ENCODE peak calls at places on chromosomes 16 and 17, in five cellular contexts. One of them, this sample, is unnamed.
A peak's percentile ranks its signal among the peaks of the same experiment; 100 is the strongest.

GRCh38 chr16:29898786-29899515 is 399 bp downstream of the SEZ6L2 start:
- DNase-seq in fibroblast of lung: no peak
- DNase-seq in dorsolateral prefrontal cortex: no peak
- DNase-seq in OCI-LY7: no peak
- DNase-seq in lower leg skin: no peak
- DNase-seq in this sample: no peak

GRCh38 chr16:8946544-8946943 is 17.2 kb downstream of the USP7 start:
- DNase-seq in dorsolateral prefrontal cortex: peak; percentile 32
- DNase-seq in OCI-LY7: peak; percentile 44
- DNase-seq in lower leg skin: no peak
- DNase-seq in fibroblast of lung: no peak
- DNase-seq in this sample: no peak

GRCh38 chr16:57533618-57534336 is 2.6 kb downstream of the CCDC102A start:
- DNase-seq in dorsolateral prefrontal cortex: no peak
- DNase-seq in fibroblast of lung: no peak
- DNase-seq in OCI-LY7: no peak
- DNase-seq in lower leg skin: peak; percentile 37
- DNase-seq in this sample: peak; percentile 74

GRCh38 chr16:71337631-71338030 is 20.9 kb upstream of the CALB2 start:
- DNase-seq in lower leg skin: no peak
- DNase-seq in OCI-LY7: no peak
- DNase-seq in fibroblast of lung: no peak
- DNase-seq in dorsolateral prefrontal cortex: no peak
- DNase-seq in this sample: no peak

GRCh38 chr17:21098934-21099687 is 27.7 kb upstream of the DHRS7B start:
- DNase-seq in fibroblast of lung: peak; percentile 70
- DNase-seq in lower leg skin: peak; percentile 40
- DNase-seq in dorsolateral prefrontal cortex: peak; percentile 62
- DNase-seq in OCI-LY7: peak; percentile 97
- DNase-seq in this sample: no peak

GRCh38 chr16:72399811-72400210 is 227.9 kb upstream of the PMFBP1 start:
- DNase-seq in lower leg skin: no peak
- DNase-seq in OCI-LY7: no peak
- DNase-seq in fibroblast of lung: no peak
- DNase-seq in dorsolateral prefrontal cortex: no peak
- DNase-seq in this sample: no peak

GRCh38 chr16:24800586-24800985 is 45.2 kb upstream of the SLC5A11 start:
- DNase-seq in fibroblast of lung: peak; percentile 33
- DNase-seq in OCI-LY7: no peak
- DNase-seq in dorsolateral prefrontal cortex: no peak
- DNase-seq in lower leg skin: no peak
- DNase-seq in this sample: no peak

GRCh38 chr16:86303787-86304685 is 206.3 kb upstream of the FOXF1 start:
- DNase-seq in dorsolateral prefrontal cortex: no peak
- DNase-seq in OCI-LY7: no peak
- DNase-seq in lower leg skin: no peak
- DNase-seq in fibroblast of lung: no peak
- DNase-seq in this sample: no peak

GRCh38 chr17:75341784-75342183 is 52.6 kb upstream of the SLC25A19 start:
- DNase-seq in OCI-LY7: no peak
- DNase-seq in fibroblast of lung: no peak
- DNase-seq in dorsolateral prefrontal cortex: no peak
- DNase-seq in lower leg skin: no peak
- DNase-seq in this sample: no peak

GRCh38 chr17:57915532-57915931 is 39.7 kb downstream of the CUEDC1 start:
- DNase-seq in OCI-LY7: no peak
- DNase-seq in lower leg skin: no peak
- DNase-seq in dorsolateral prefrontal cortex: no peak
- DNase-seq in fibroblast of lung: no peak
- DNase-seq in this sample: no peak

GRCh38 chr16:67249762-67250327 is 1.1 kb downstream of the SLC9A5 start:
- DNase-seq in fibroblast of lung: peak; percentile 31
- DNase-seq in dorsolateral prefrontal cortex: no peak
- DNase-seq in OCI-LY7: no peak
- DNase-seq in lower leg skin: no peak
- DNase-seq in this sample: no peak

GRCh38 chr17:57913576-57914273 is 41.5 kb downstream of the CUEDC1 start:
- DNase-seq in dorsolateral prefrontal cortex: no peak
- DNase-seq in OCI-LY7: no peak
- DNase-seq in lower leg skin: no peak
- DNase-seq in fibroblast of lung: no peak
- DNase-seq in this sample: no peak

GRCh38 chr17:81339502-81340296 is 44.6 kb upstream of the SLC38A10 start:
- DNase-seq in fibroblast of lung: no peak
- DNase-seq in OCI-LY7: no peak
- DNase-seq in lower leg skin: no peak
- DNase-seq in dorsolateral prefrontal cortex: no peak
- DNase-seq in this sample: no peak

GRCh38 chr16:11136600-11136999 is 119.4 kb downstream of the SOCS1 start:
- DNase-seq in OCI-LY7: no peak
- DNase-seq in dorsolateral prefrontal cortex: no peak
- DNase-seq in fibroblast of lung: peak; percentile 38
- DNase-seq in lower leg skin: no peak
- DNase-seq in this sample: no peak

GRCh38 chr17:35373532-35373983 is at the start of gene SLFN11:
- DNase-seq in OCI-LY7: no peak
- DNase-seq in fibroblast of lung: peak; percentile 78
- DNase-seq in lower leg skin: peak; percentile 86
- DNase-seq in dorsolateral prefrontal cortex: peak; percentile 34
- DNase-seq in this sample: peak; percentile 92

GRCh38 chr17:66526827-66527226 is 224.4 kb downstream of the PRKCA start:
- DNase-seq in OCI-LY7: no peak
- DNase-seq in dorsolateral prefrontal cortex: peak; percentile 26
- DNase-seq in lower leg skin: no peak
- DNase-seq in fibroblast of lung: no peak
- DNase-seq in this sample: no peak

GRCh38 chr17:59361386-59361785 is 29.9 kb downstream of the YPEL2 start:
- DNase-seq in fibroblast of lung: peak; percentile 96
- DNase-seq in dorsolateral prefrontal cortex: no peak
- DNase-seq in OCI-LY7: no peak
- DNase-seq in lower leg skin: no peak
- DNase-seq in this sample: no peak

GRCh38 chr17:37541880-37542675 is 52.4 kb downstream of the DUSP14 start:
- DNase-seq in dorsolateral prefrontal cortex: no peak
- DNase-seq in fibroblast of lung: peak; percentile 56
- DNase-seq in OCI-LY7: no peak
- DNase-seq in lower leg skin: no peak
- DNase-seq in this sample: no peak

GRCh38 chr16:57826706-57827625 is 24.7 kb upstream of the KIFC3 start:
- DNase-seq in OCI-LY7: no peak
- DNase-seq in dorsolateral prefrontal cortex: no peak
- DNase-seq in lower leg skin: no peak
- DNase-seq in fibroblast of lung: peak; percentile 51
- DNase-seq in this sample: no peak

GRCh38 chr17:59853168-59853918 is 39.4 kb downstream of the TUBD1 start:
- DNase-seq in lower leg skin: no peak
- DNase-seq in fibroblast of lung: peak; percentile 96
- DNase-seq in OCI-LY7: peak; percentile 95
- DNase-seq in dorsolateral prefrontal cortex: no peak
- DNase-seq in this sample: no peak

GRCh38 chr16:54282202-54282922 is 4.2 kb downstream of the IRX3 start:
- DNase-seq in lower leg skin: no peak
- DNase-seq in dorsolateral prefrontal cortex: no peak
- DNase-seq in OCI-LY7: no peak
- DNase-seq in fibroblast of lung: peak; percentile 13
- DNase-seq in this sample: no peak

GRCh38 chr16:20399185-20399584 is 5.4 kb downstream of the PDILT start:
- DNase-seq in lower leg skin: no peak
- DNase-seq in fibroblast of lung: no peak
- DNase-seq in dorsolateral prefrontal cortex: no peak
- DNase-seq in OCI-LY7: no peak
- DNase-seq in this sample: no peak

GRCh38 chr16:86107190-86107589 is 208.2 kb downstream of the IRF8 start:
- DNase-seq in dorsolateral prefrontal cortex: no peak
- DNase-seq in OCI-LY7: no peak
- DNase-seq in fibroblast of lung: no peak
- DNase-seq in lower leg skin: no peak
- DNase-seq in this sample: no peak

GRCh38 chr17:40516581-40517285 is 15.3 kb upstream of the TNS4 start:
- DNase-seq in dorsolateral prefrontal cortex: no peak
- DNase-seq in lower leg skin: no peak
- DNase-seq in fibroblast of lung: peak; percentile 68
- DNase-seq in OCI-LY7: peak; percentile 90
- DNase-seq in this sample: peak; percentile 64

GRCh38 chr16:22357635-22357971 is 16.8 kb downstream of the CDR2 start:
- DNase-seq in OCI-LY7: peak; percentile 48
- DNase-seq in dorsolateral prefrontal cortex: no peak
- DNase-seq in fibroblast of lung: peak; percentile 15
- DNase-seq in lower leg skin: no peak
- DNase-seq in this sample: no peak

GRCh38 chr17:73498176-73498575 is 146.1 kb downstream of the SDK2 start:
- DNase-seq in OCI-LY7: no peak
- DNase-seq in fibroblast of lung: no peak
- DNase-seq in lower leg skin: no peak
- DNase-seq in dorsolateral prefrontal cortex: no peak
- DNase-seq in this sample: no peak

GRCh38 chr17:17236295-17237025 is 508 bp downstream of the FLCN start:
- DNase-seq in lower leg skin: no peak
- DNase-seq in fibroblast of lung: peak; percentile 47
- DNase-seq in dorsolateral prefrontal cortex: no peak
- DNase-seq in OCI-LY7: no peak
- DNase-seq in this sample: no peak

GRCh38 chr17:29241015-29241963 is 5.4 kb upstream of the CRYBA1 start:
- DNase-seq in lower leg skin: no peak
- DNase-seq in fibroblast of lung: peak; percentile 98
- DNase-seq in OCI-LY7: peak; percentile 34
- DNase-seq in dorsolateral prefrontal cortex: peak; percentile 54
- DNase-seq in this sample: no peak

GRCh38 chr17:77756846-77757610 is 201.5 kb upstream of the TNRC6C start:
- DNase-seq in dorsolateral prefrontal cortex: no peak
- DNase-seq in OCI-LY7: no peak
- DNase-seq in lower leg skin: no peak
- DNase-seq in fibroblast of lung: no peak
- DNase-seq in this sample: no peak

GRCh38 chr16:75216127-75216526 is 2.7 kb upstream of the CTRB1 start:
- DNase-seq in lower leg skin: no peak
- DNase-seq in OCI-LY7: no peak
- DNase-seq in dorsolateral prefrontal cortex: no peak
- DNase-seq in fibroblast of lung: peak; percentile 50
- DNase-seq in this sample: no peak

GRCh38 chr16:11521019-11521418 is 65.7 kb downstream of the LITAF start:
- DNase-seq in OCI-LY7: no peak
- DNase-seq in lower leg skin: no peak
- DNase-seq in fibroblast of lung: no peak
- DNase-seq in dorsolateral prefrontal cortex: no peak
- DNase-seq in this sample: no peak

GRCh38 chr16:10485698-10486382 is 94.6 kb downstream of the EMP2 start:
- DNase-seq in dorsolateral prefrontal cortex: no peak
- DNase-seq in fibroblast of lung: no peak
- DNase-seq in OCI-LY7: peak; percentile 13
- DNase-seq in lower leg skin: no peak
- DNase-seq in this sample: no peak

GRCh38 chr17:77371888-77372443 is 231.2 kb downstream of the SEC14L1 start:
- DNase-seq in dorsolateral prefrontal cortex: no peak
- DNase-seq in lower leg skin: no peak
- DNase-seq in OCI-LY7: no peak
- DNase-seq in fibroblast of lung: no peak
- DNase-seq in this sample: no peak

DNA sequence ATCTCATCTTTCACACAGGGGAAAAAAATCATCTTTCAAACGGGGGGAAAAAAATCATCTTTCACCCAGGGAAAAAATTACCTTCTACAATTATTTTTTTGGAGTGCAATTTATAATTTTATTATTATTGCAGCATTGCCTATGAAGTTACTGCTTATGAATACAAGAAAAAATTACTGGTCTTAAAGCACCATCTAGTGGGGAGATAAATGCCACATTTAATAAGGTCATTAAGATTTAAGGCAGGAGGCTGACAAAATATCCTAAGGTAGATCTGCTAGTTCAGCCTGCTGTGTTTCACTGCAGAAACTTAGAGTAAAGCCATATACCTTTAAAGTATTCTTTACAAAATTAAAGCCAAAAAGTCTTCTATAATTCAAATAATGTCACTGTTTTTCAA is 13.7 kb downstream of the SHCBP1 start:
- DNase-seq in fibroblast of lung: peak; percentile 54
- DNase-seq in dorsolateral prefrontal cortex: no peak
- DNase-seq in OCI-LY7: peak; percentile 48
- DNase-seq in lower leg skin: no peak
- DNase-seq in this sample: no peak
- TF ChIP-seq CTCF in fibroblast of lung: peak; percentile 36
- TF ChIP-seq CTCF in dorsolateral prefrontal cortex: peak; percentile 45
- TF ChIP-seq CTCF in OCI-LY7: peak; percentile 76
- TF ChIP-seq CTCF in lower leg skin: no peak
- TF ChIP-seq CTCF in this sample: no peak

DNA sequence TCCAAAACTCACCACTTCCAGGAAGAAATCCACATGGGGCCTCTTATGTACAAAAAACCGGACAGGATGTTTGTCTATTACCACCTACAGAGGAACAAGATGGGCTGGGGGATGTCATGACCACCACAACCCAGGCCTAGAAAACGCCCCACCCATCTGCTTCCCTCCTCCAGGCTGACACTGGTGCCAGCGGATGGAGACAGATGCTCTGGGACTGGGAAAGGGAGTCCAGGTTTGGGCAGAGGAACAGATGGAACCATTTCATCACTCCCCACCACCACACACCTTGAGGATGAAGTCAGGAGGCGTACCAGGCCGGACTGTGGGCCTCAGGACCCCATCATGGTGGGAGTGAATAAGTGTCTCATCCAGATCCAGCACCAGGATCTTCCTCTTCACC is 4.5 kb upstream of the GABARAP start:
- DNase-seq in OCI-LY7: no peak
- DNase-seq in fibroblast of lung: no peak
- DNase-seq in dorsolateral prefrontal cortex: no peak
- DNase-seq in lower leg skin: no peak
- DNase-seq in this sample: peak; percentile 65
- H3K4me3 ChIP-seq in OCI-LY7: no peak overlapping the region
- H3K4me3 ChIP-seq in fibroblast of lung: no peak overlapping the region
- H3K4me3 ChIP-seq in dorsolateral prefrontal cortex: no peak overlapping the region
- H3K4me3 ChIP-seq in lower leg skin: no peak overlapping the region
- H3K4me3 ChIP-seq in this sample: no peak overlapping the region

GRCh38 chr17:82604532-82604931 is 43.7 kb downstream of the WDR45B start:
- DNase-seq in fibroblast of lung: no peak
- DNase-seq in dorsolateral prefrontal cortex: no peak
- DNase-seq in lower leg skin: no peak
- DNase-seq in OCI-LY7: no peak
- DNase-seq in this sample: no peak

GRCh38 chr17:82602986-82603385 is 45.3 kb downstream of the WDR45B start:
- DNase-seq in fibroblast of lung: peak; percentile 43
- DNase-seq in dorsolateral prefrontal cortex: no peak
- DNase-seq in OCI-LY7: no peak
- DNase-seq in lower leg skin: no peak
- DNase-seq in this sample: no peak

GRCh38 chr17:82603981-82604448 is 44.2 kb downstream of the WDR45B start:
- DNase-seq in fibroblast of lung: peak; percentile 28
- DNase-seq in OCI-LY7: no peak
- DNase-seq in dorsolateral prefrontal cortex: peak; percentile 63
- DNase-seq in lower leg skin: peak; percentile 83
- DNase-seq in this sample: no peak

GRCh38 chr17:82608816-82609215 is 39.4 kb downstream of the WDR45B start:
- DNase-seq in OCI-LY7: no peak
- DNase-seq in lower leg skin: no peak
- DNase-seq in dorsolateral prefrontal cortex: no peak
- DNase-seq in fibroblast of lung: no peak
- DNase-seq in this sample: no peak

GRCh38 chr17:82605939-82606600 is 42.2 kb downstream of the WDR45B start:
- DNase-seq in dorsolateral prefrontal cortex: no peak
- DNase-seq in fibroblast of lung: no peak
- DNase-seq in lower leg skin: no peak
- DNase-seq in OCI-LY7: no peak
- DNase-seq in this sample: no peak
- TF ChIP-seq CTCF in dorsolateral prefrontal cortex: no peak
- TF ChIP-seq CTCF in fibroblast of lung: no peak
- TF ChIP-seq CTCF in lower leg skin: no peak
- TF ChIP-seq CTCF in OCI-LY7: no peak
- TF ChIP-seq CTCF in this sample: no peak

GRCh38 chr17:38587193-38587592 is 18.6 kb downstream of the SRCIN1 start:
- DNase-seq in fibroblast of lung: no peak
- DNase-seq in lower leg skin: no peak
- DNase-seq in OCI-LY7: no peak
- DNase-seq in dorsolateral prefrontal cortex: no peak
- DNase-seq in this sample: no peak
- H3K4me3 ChIP-seq in fibroblast of lung: no peak overlapping the region
- H3K4me3 ChIP-seq in lower leg skin: no peak overlapping the region
- H3K4me3 ChIP-seq in OCI-LY7: no peak overlapping the region
- H3K4me3 ChIP-seq in dorsolateral prefrontal cortex: no peak overlapping the region
- H3K4me3 ChIP-seq in this sample: no peak overlapping the region